ENCODE peak calls at places on chromosomes 13 and 19, in six cellular contexts. X is aorta, C is NB4, D is heart left ventricle, U is AG09309, O is fibroblast of pulmonary artery. W is an unnamed sample.

GRCh38 chr13:37701306-37701705 is 102.7 kb upstream of the POSTN start:
- DNase-seq in X (no peak), C (no peak), D (no peak), U (peak; percentile 31), O (peak; percentile 96), W (peak; percentile 47)

GRCh38 chr19:33350538-33351309 is 22.8 kb upstream of the CEBPG start:
- DNase-seq in X (no peak), C (no peak), D (no peak), U (peak; percentile 47), O (peak; percentile 64), W (peak; percentile 67)

GRCh38 chr13:77143325-77143907 is 116.5 kb upstream of the FBXL3 start:
- DNase-seq in X (no peak), C (no peak), D (no peak), U (no peak), O (peak; percentile 72), W (peak; percentile 49)

GRCh38 chr19:7679017-7679720 is 1.5 kb upstream of the TRAPPC5 start:
- DNase-seq in X (no peak), C (peak; percentile 53), D (no peak), U (no peak), O (no peak), W (no peak)

GRCh38 chr13:30924321-30924720 is 8.1 kb upstream of the TEX26 start:
- DNase-seq in X (peak; percentile 27), C (no peak), D (no peak), U (no peak), O (no peak), W (no peak)

GRCh38 chr13:45626731-45627374 is 11.3 kb upstream of the ERICH6B start:
- DNase-seq in X (no peak), C (peak; percentile 72), D (no peak), U (no peak), O (no peak), W (no peak)

GRCh38 chr19:9431475-9431874 is 3.9 kb downstream of the ZNF266 start:
- DNase-seq in X (no peak), C (peak; percentile 89), D (peak; percentile 20), U (no peak), O (no peak), W (no peak)

GRCh38 chr13:110711778-110712070 is 1.8 kb upstream of the ING1 start:
- DNase-seq in X (no peak), C (peak; percentile 34), D (no peak), U (no peak), O (peak; percentile 16), W (no peak)

GRCh38 chr19:41269571-41269970 is 5.4 kb downstream of the HNRNPUL1 start:
- DNase-seq in X (no peak), C (no peak), D (no peak), U (no peak), O (no peak), W (no peak)

GRCh38 chr13:58429917-58430316 is 798.4 kb downstream of the PCDH17 start:
- DNase-seq in X (no peak), C (no peak), D (no peak), U (no peak), O (no peak), W (no peak)

GRCh38 chr19:38655148-38655824 is 7.8 kb downstream of the ACTN4 start:
- DNase-seq in X (no peak), C (no peak), D (no peak), U (no peak), O (no peak), W (no peak)

GRCh38 chr13:74290324-74290773 is 156.1 kb upstream of the KLF12 start:
- DNase-seq in X (no peak), C (peak; percentile 17), D (peak; percentile 39), U (peak; percentile 79), O (peak; percentile 91), W (peak; percentile 86)

GRCh38 chr19:8361921-8362793 is 1.8 kb upstream of the ANGPTL4 start:
- DNase-seq in X (peak; percentile 98), C (peak; percentile 44), D (peak; percentile 94), U (peak; percentile 95), O (peak; percentile 99), W (peak; percentile 94)

GRCh38 chr13:113448545-113448884 is 4.8 kb downstream of the ADPRHL1 start:
- DNase-seq in X (no peak), C (peak; percentile 45), D (peak; percentile 64), U (no peak), O (no peak), W (no peak)

GRCh38 chr19:11138659-11139526 is 16.7 kb downstream of the SPC24 start:
- DNase-seq in X (peak; percentile 91), C (peak; percentile 81), D (peak; percentile 83), U (peak; percentile 45), O (peak; percentile 79), W (peak; percentile 70)

GRCh38 chr13:66553391-66553790 is 676.7 kb downstream of the PCDH9 start:
- DNase-seq in X (no peak), C (no peak), D (no peak), U (no peak), O (peak; percentile 43), W (no peak)

GRCh38 chr19:531753-532571 is at the start of gene CDC34:
- DNase-seq in X (peak; percentile 79), C (peak; percentile 33), D (no peak), U (no peak), O (no peak), W (no peak)

GRCh38 chr13:99015606-99016520 is 38.0 kb upstream of the DOCK9 start:
- DNase-seq in X (no peak), C (no peak), D (no peak), U (no peak), O (no peak), W (no peak)

GRCh38 chr19:35545855-35546381 is 492 bp downstream of the TMEM147 start:
- DNase-seq in X (peak; percentile 84), C (peak; percentile 46), D (no peak), U (no peak), O (no peak), W (no peak)

GRCh38 chr19:54507824-54508223 is 5.2 kb downstream of the LAIR2 start:
- DNase-seq in X (no peak), C (no peak), D (no peak), U (no peak), O (no peak), W (no peak)

GRCh38 chr13:110676511-110677204 is 29.3 kb downstream of the CARS2 start:
- DNase-seq in X (no peak), C (no peak), D (no peak), U (no peak), O (no peak), W (no peak)

GRCh38 chr13:98874029-98874397 is 103.9 kb downstream of the DOCK9 start:
- DNase-seq in X (no peak), C (no peak), D (no peak), U (no peak), O (no peak), W (no peak)

GRCh38 chr13:33932765-33933406 is 114.9 kb downstream of the RFC3 start:
- DNase-seq in X (no peak), C (no peak), D (no peak), U (no peak), O (peak; percentile 20), W (no peak)

GRCh38 chr19:29936409-29936808 is 5.6 kb upstream of the URI1 start:
- DNase-seq in X (no peak), C (no peak), D (no peak), U (no peak), O (no peak), W (no peak)

GRCh38 chr19:33245948-33246728 is 20.5 kb upstream of the SLC7A10 start:
- DNase-seq in X (no peak), C (peak; percentile 32), D (no peak), U (no peak), O (peak; percentile 31), W (peak; percentile 13)

DNA sequence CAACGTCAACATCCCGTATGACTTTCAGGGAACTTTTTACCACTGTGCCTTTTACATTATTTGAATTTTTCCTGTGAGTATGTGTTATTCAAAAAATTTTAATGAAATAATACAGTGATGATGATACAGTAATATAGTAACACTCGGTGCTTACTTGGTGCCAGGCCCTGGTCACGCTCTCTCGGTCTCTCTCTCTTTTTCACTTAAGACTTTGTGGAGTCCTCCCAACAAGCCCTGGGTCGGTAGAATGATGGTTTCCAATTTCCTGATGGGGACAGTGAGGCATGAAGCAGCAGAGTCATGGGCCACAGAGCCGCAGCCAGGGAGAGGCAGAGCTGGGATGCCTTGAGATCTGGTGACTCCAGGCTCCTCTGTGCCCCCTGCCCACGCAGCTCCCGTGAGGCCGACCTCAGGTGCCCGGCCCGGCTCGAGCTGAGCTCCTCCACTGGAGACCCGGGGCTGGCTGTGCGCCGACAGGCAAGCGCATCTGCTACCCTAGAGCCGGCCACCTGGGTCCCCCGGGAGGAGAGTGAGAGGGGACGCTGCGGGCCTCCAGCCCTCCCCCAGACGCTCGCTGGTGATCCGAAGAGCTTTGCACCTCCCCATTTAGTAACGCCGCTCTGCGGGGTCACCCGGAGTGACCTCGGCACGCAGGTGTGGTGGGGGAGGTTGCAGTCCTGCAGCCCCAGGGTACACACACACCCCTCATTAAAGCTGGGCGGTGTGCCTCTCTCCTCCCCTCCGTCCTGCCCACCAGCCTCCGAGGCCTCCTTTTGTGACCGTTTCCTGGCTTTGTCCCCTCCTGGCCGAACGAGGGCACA is 4.4 kb upstream of the SBK3 start:
- DNase-seq in X (no peak), C (no peak), D (no peak), U (peak; percentile 81), O (peak; percentile 83), W (peak; percentile 34)
- H3K4me3 ChIP-seq in X (no peak overlapping the region), C (no peak overlapping the region), D (no peak overlapping the region), U (peak overlapping the region; percentile 1), O (peak overlapping the region; percentile 12), W (peak overlapping the region; percentile 18)

GRCh38 chr19:6270076-6270745 is 9.6 kb downstream of the MLLT1 start:
- DNase-seq in X (no peak), C (no peak), D (no peak), U (no peak), O (no peak), W (no peak)

GRCh38 chr19:6269101-6269886 is 10.5 kb downstream of the MLLT1 start:
- DNase-seq in X (peak; percentile 66), C (no peak), D (no peak), U (no peak), O (no peak), W (no peak)

GRCh38 chr19:6271721-6272410 is 7.9 kb downstream of the MLLT1 start:
- DNase-seq in X (peak; percentile 93), C (no peak), D (peak; percentile 86), U (peak; percentile 46), O (peak; percentile 92), W (no peak)

GRCh38 chr19:6271251-6271650 is 8.5 kb downstream of the MLLT1 start:
- DNase-seq in X (no peak), C (no peak), D (no peak), U (no peak), O (peak; percentile 64), W (no peak)

DNA sequence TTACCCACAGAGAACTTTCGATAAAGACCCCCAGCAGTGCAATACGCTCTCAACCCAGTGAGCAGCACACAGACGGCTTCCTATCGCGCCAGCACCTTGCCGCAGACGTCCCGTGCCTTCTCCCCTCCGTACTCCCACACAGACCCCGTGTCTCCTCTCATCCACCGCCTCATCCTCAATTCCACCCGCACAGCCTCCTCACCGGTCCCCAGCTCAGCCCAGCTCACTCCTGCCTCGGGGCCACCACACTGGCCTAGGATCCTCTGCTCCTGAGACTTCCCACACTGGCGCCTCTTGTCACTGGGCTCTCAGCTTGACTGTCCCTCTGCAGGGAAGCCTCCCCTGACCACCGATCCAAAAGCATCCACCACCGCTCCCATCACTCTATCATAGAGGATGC is 9.0 kb downstream of the MLLT1 start:
- DNase-seq in X (no peak), C (no peak), D (no peak), U (no peak), O (no peak), W (no peak)
- H3K4me3 ChIP-seq in X (no peak overlapping the region), C (no peak overlapping the region), D (no peak overlapping the region), U (no peak overlapping the region), O (peak overlapping the region; percentile 27), W (no peak overlapping the region)

GRCh38 chr19:5914358-5914774 is 312 bp downstream of the CAPS start:
- DNase-seq in X (no peak), C (no peak), D (no peak), U (no peak), O (no peak), W (no peak)
- H3K4me3 ChIP-seq in X (no peak overlapping the region), C (no peak overlapping the region), D (no peak overlapping the region), U (no peak overlapping the region), O (no peak overlapping the region), W (no peak overlapping the region)

GRCh38 chr13:90382425-90382824 is 965.1 kb upstream of the MIR17HG start:
- DNase-seq in X (no peak), C (no peak), D (no peak), U (no peak), O (no peak), W (no peak)
- H3K4me3 ChIP-seq in X (no peak overlapping the region), C (no peak overlapping the region), D (no peak overlapping the region), U (no peak overlapping the region), O (no peak overlapping the region), W (no peak overlapping the region)